ENCODE peak calls at places on chromosomes 7 and 10, in ten cellular contexts. One of them, this sample, is unnamed.

GRCh38 chr10:128599538-128599937 is 473.3 kb upstream of the MKI67 start:
- DNase-seq in MM.1S: no peak
- DNase-seq in DMS153: no peak
- DNase-seq in mucosa of gallbladder: no peak
- DNase-seq in stimulated activated CD4-positive, alpha-beta T cell treated with anti-CD3 and anti-CD28 coated beads, Interleukin-2, amount 100 ng/mL, for 24 hours: no peak
- DNase-seq in activated CD4-positive, alpha-beta T cell treated with anti-CD3 and anti-CD28 coated beads for 48 hours: no peak
- DNase-seq in NCI-H2171 treated with DMSO at 0.1 percent for 48 hours: no peak
- DNase-seq in sciatic nerve: no peak
- DNase-seq in NCI-H1092 treated with DMSO at 0.1 percent for 48 hours: no peak
- DNase-seq in CD8-positive, alpha-beta memory T cell: no peak
- DNase-seq in this sample: no peak

GRCh38 chr10:129550658-129551057 is 83.6 kb downstream of the MGMT start:
- DNase-seq in MM.1S: no peak
- DNase-seq in DMS153: no peak
- DNase-seq in mucosa of gallbladder: no peak
- DNase-seq in stimulated activated CD4-positive, alpha-beta T cell treated with anti-CD3 and anti-CD28 coated beads, Interleukin-2, amount 100 ng/mL, for 24 hours: no peak
- DNase-seq in activated CD4-positive, alpha-beta T cell treated with anti-CD3 and anti-CD28 coated beads for 48 hours: no peak
- DNase-seq in NCI-H2171 treated with DMSO at 0.1 percent for 48 hours: no peak
- DNase-seq in sciatic nerve: no peak
- DNase-seq in NCI-H1092 treated with DMSO at 0.1 percent for 48 hours: no peak
- DNase-seq in CD8-positive, alpha-beta memory T cell: no peak
- DNase-seq in this sample: no peak

GRCh38 chr10:102399217-102400021 is 3.9 kb downstream of the NFKB2 start:
- DNase-seq in MM.1S: peak
- DNase-seq in DMS153: peak
- DNase-seq in mucosa of gallbladder: peak
- DNase-seq in stimulated activated CD4-positive, alpha-beta T cell treated with anti-CD3 and anti-CD28 coated beads, Interleukin-2, amount 100 ng/mL, for 24 hours: peak
- DNase-seq in activated CD4-positive, alpha-beta T cell treated with anti-CD3 and anti-CD28 coated beads for 48 hours: peak
- DNase-seq in NCI-H2171 treated with DMSO at 0.1 percent for 48 hours: peak
- DNase-seq in sciatic nerve: peak
- DNase-seq in NCI-H1092 treated with DMSO at 0.1 percent for 48 hours: peak
- DNase-seq in CD8-positive, alpha-beta memory T cell: peak
- DNase-seq in this sample: peak

GRCh38 chr10:82880776-82881175 is 1005.8 kb downstream of the NRG3 start:
- DNase-seq in MM.1S: no peak
- DNase-seq in DMS153: no peak
- DNase-seq in mucosa of gallbladder: no peak
- DNase-seq in stimulated activated CD4-positive, alpha-beta T cell treated with anti-CD3 and anti-CD28 coated beads, Interleukin-2, amount 100 ng/mL, for 24 hours: no peak
- DNase-seq in activated CD4-positive, alpha-beta T cell treated with anti-CD3 and anti-CD28 coated beads for 48 hours: no peak
- DNase-seq in NCI-H2171 treated with DMSO at 0.1 percent for 48 hours: peak
- DNase-seq in sciatic nerve: no peak
- DNase-seq in NCI-H1092 treated with DMSO at 0.1 percent for 48 hours: no peak
- DNase-seq in CD8-positive, alpha-beta memory T cell: no peak
- DNase-seq in this sample: no peak

GRCh38 chr7:135199439-135199838 is 11.9 kb downstream of the WDR91 start:
- DNase-seq in MM.1S: no peak
- DNase-seq in DMS153: no peak
- DNase-seq in mucosa of gallbladder: no peak
- DNase-seq in stimulated activated CD4-positive, alpha-beta T cell treated with anti-CD3 and anti-CD28 coated beads, Interleukin-2, amount 100 ng/mL, for 24 hours: no peak
- DNase-seq in activated CD4-positive, alpha-beta T cell treated with anti-CD3 and anti-CD28 coated beads for 48 hours: no peak
- DNase-seq in NCI-H2171 treated with DMSO at 0.1 percent for 48 hours: no peak
- DNase-seq in sciatic nerve: no peak
- DNase-seq in NCI-H1092 treated with DMSO at 0.1 percent for 48 hours: no peak
- DNase-seq in CD8-positive, alpha-beta memory T cell: no peak
- DNase-seq in this sample: no peak

GRCh38 chr10:123514996-123515395 is 151.2 kb upstream of the GPR26 start:
- DNase-seq in MM.1S: no peak
- DNase-seq in DMS153: no peak
- DNase-seq in mucosa of gallbladder: no peak
- DNase-seq in stimulated activated CD4-positive, alpha-beta T cell treated with anti-CD3 and anti-CD28 coated beads, Interleukin-2, amount 100 ng/mL, for 24 hours: no peak
- DNase-seq in activated CD4-positive, alpha-beta T cell treated with anti-CD3 and anti-CD28 coated beads for 48 hours: no peak
- DNase-seq in NCI-H2171 treated with DMSO at 0.1 percent for 48 hours: no peak
- DNase-seq in sciatic nerve: no peak
- DNase-seq in NCI-H1092 treated with DMSO at 0.1 percent for 48 hours: no peak
- DNase-seq in CD8-positive, alpha-beta memory T cell: no peak
- DNase-seq in this sample: no peak

GRCh38 chr7:54960517-54960916 is 58.3 kb upstream of the EGFR start:
- DNase-seq in MM.1S: peak
- DNase-seq in DMS153: no peak
- DNase-seq in mucosa of gallbladder: no peak
- DNase-seq in stimulated activated CD4-positive, alpha-beta T cell treated with anti-CD3 and anti-CD28 coated beads, Interleukin-2, amount 100 ng/mL, for 24 hours: no peak
- DNase-seq in activated CD4-positive, alpha-beta T cell treated with anti-CD3 and anti-CD28 coated beads for 48 hours: no peak
- DNase-seq in NCI-H2171 treated with DMSO at 0.1 percent for 48 hours: no peak
- DNase-seq in sciatic nerve: no peak
- DNase-seq in NCI-H1092 treated with DMSO at 0.1 percent for 48 hours: no peak
- DNase-seq in CD8-positive, alpha-beta memory T cell: no peak
- DNase-seq in this sample: no peak

GRCh38 chr7:134943785-134944400 is 42.4 kb upstream of the AGBL3 start:
- DNase-seq in MM.1S: peak
- DNase-seq in DMS153: peak
- DNase-seq in mucosa of gallbladder: no peak
- DNase-seq in stimulated activated CD4-positive, alpha-beta T cell treated with anti-CD3 and anti-CD28 coated beads, Interleukin-2, amount 100 ng/mL, for 24 hours: no peak
- DNase-seq in activated CD4-positive, alpha-beta T cell treated with anti-CD3 and anti-CD28 coated beads for 48 hours: no peak
- DNase-seq in NCI-H2171 treated with DMSO at 0.1 percent for 48 hours: peak
- DNase-seq in sciatic nerve: no peak
- DNase-seq in NCI-H1092 treated with DMSO at 0.1 percent for 48 hours: peak
- DNase-seq in CD8-positive, alpha-beta memory T cell: no peak
- DNase-seq in this sample: peak

GRCh38 chr10:97197030-97197500 is 11.3 kb upstream of the SLIT1 start:
- DNase-seq in MM.1S: no peak
- DNase-seq in DMS153: no peak
- DNase-seq in mucosa of gallbladder: no peak
- DNase-seq in stimulated activated CD4-positive, alpha-beta T cell treated with anti-CD3 and anti-CD28 coated beads, Interleukin-2, amount 100 ng/mL, for 24 hours: no peak
- DNase-seq in activated CD4-positive, alpha-beta T cell treated with anti-CD3 and anti-CD28 coated beads for 48 hours: no peak
- DNase-seq in NCI-H2171 treated with DMSO at 0.1 percent for 48 hours: no peak
- DNase-seq in sciatic nerve: no peak
- DNase-seq in NCI-H1092 treated with DMSO at 0.1 percent for 48 hours: no peak
- DNase-seq in CD8-positive, alpha-beta memory T cell: no peak
- DNase-seq in this sample: no peak

GRCh38 chr10:115355162-115355760 is 262.1 kb downstream of the ATRNL1 start:
- DNase-seq in MM.1S: peak
- DNase-seq in DMS153: peak
- DNase-seq in mucosa of gallbladder: peak
- DNase-seq in stimulated activated CD4-positive, alpha-beta T cell treated with anti-CD3 and anti-CD28 coated beads, Interleukin-2, amount 100 ng/mL, for 24 hours: no peak
- DNase-seq in activated CD4-positive, alpha-beta T cell treated with anti-CD3 and anti-CD28 coated beads for 48 hours: peak
- DNase-seq in NCI-H2171 treated with DMSO at 0.1 percent for 48 hours: peak
- DNase-seq in sciatic nerve: no peak
- DNase-seq in NCI-H1092 treated with DMSO at 0.1 percent for 48 hours: peak
- DNase-seq in CD8-positive, alpha-beta memory T cell: no peak
- DNase-seq in this sample: peak

GRCh38 chr10:27745719-27746363 is at the start of gene MKX:
- DNase-seq in MM.1S: no peak
- DNase-seq in DMS153: peak
- DNase-seq in mucosa of gallbladder: peak
- DNase-seq in stimulated activated CD4-positive, alpha-beta T cell treated with anti-CD3 and anti-CD28 coated beads, Interleukin-2, amount 100 ng/mL, for 24 hours: peak
- DNase-seq in activated CD4-positive, alpha-beta T cell treated with anti-CD3 and anti-CD28 coated beads for 48 hours: peak
- DNase-seq in NCI-H2171 treated with DMSO at 0.1 percent for 48 hours: peak
- DNase-seq in sciatic nerve: no peak
- DNase-seq in NCI-H1092 treated with DMSO at 0.1 percent for 48 hours: no peak
- DNase-seq in CD8-positive, alpha-beta memory T cell: peak
- DNase-seq in this sample: no peak

GRCh38 chr10:3125527-3126170 is 46.9 kb downstream of the PITRM1 start:
- DNase-seq in MM.1S: no peak
- DNase-seq in DMS153: no peak
- DNase-seq in mucosa of gallbladder: no peak
- DNase-seq in stimulated activated CD4-positive, alpha-beta T cell treated with anti-CD3 and anti-CD28 coated beads, Interleukin-2, amount 100 ng/mL, for 24 hours: no peak
- DNase-seq in activated CD4-positive, alpha-beta T cell treated with anti-CD3 and anti-CD28 coated beads for 48 hours: no peak
- DNase-seq in NCI-H2171 treated with DMSO at 0.1 percent for 48 hours: no peak
- DNase-seq in sciatic nerve: no peak
- DNase-seq in NCI-H1092 treated with DMSO at 0.1 percent for 48 hours: no peak
- DNase-seq in CD8-positive, alpha-beta memory T cell: no peak
- DNase-seq in this sample: no peak

GRCh38 chr7:67854236-67854635 is 857.6 kb downstream of the TYW1 start:
- DNase-seq in MM.1S: no peak
- DNase-seq in DMS153: peak
- DNase-seq in mucosa of gallbladder: no peak
- DNase-seq in stimulated activated CD4-positive, alpha-beta T cell treated with anti-CD3 and anti-CD28 coated beads, Interleukin-2, amount 100 ng/mL, for 24 hours: no peak
- DNase-seq in activated CD4-positive, alpha-beta T cell treated with anti-CD3 and anti-CD28 coated beads for 48 hours: no peak
- DNase-seq in NCI-H2171 treated with DMSO at 0.1 percent for 48 hours: peak
- DNase-seq in sciatic nerve: no peak
- DNase-seq in NCI-H1092 treated with DMSO at 0.1 percent for 48 hours: peak
- DNase-seq in CD8-positive, alpha-beta memory T cell: no peak
- DNase-seq in this sample: no peak

GRCh38 chr7:41769162-41769561 is 66.3 kb upstream of the INHBA start:
- DNase-seq in MM.1S: no peak
- DNase-seq in DMS153: no peak
- DNase-seq in mucosa of gallbladder: no peak
- DNase-seq in stimulated activated CD4-positive, alpha-beta T cell treated with anti-CD3 and anti-CD28 coated beads, Interleukin-2, amount 100 ng/mL, for 24 hours: no peak
- DNase-seq in activated CD4-positive, alpha-beta T cell treated with anti-CD3 and anti-CD28 coated beads for 48 hours: no peak
- DNase-seq in NCI-H2171 treated with DMSO at 0.1 percent for 48 hours: no peak
- DNase-seq in sciatic nerve: no peak
- DNase-seq in NCI-H1092 treated with DMSO at 0.1 percent for 48 hours: no peak
- DNase-seq in CD8-positive, alpha-beta memory T cell: no peak
- DNase-seq in this sample: no peak

GRCh38 chr10:66746711-66747110 is 179.1 kb upstream of the LRRTM3 start:
- DNase-seq in MM.1S: no peak
- DNase-seq in DMS153: no peak
- DNase-seq in mucosa of gallbladder: no peak
- DNase-seq in stimulated activated CD4-positive, alpha-beta T cell treated with anti-CD3 and anti-CD28 coated beads, Interleukin-2, amount 100 ng/mL, for 24 hours: no peak
- DNase-seq in activated CD4-positive, alpha-beta T cell treated with anti-CD3 and anti-CD28 coated beads for 48 hours: no peak
- DNase-seq in NCI-H2171 treated with DMSO at 0.1 percent for 48 hours: no peak
- DNase-seq in sciatic nerve: no peak
- DNase-seq in NCI-H1092 treated with DMSO at 0.1 percent for 48 hours: no peak
- DNase-seq in CD8-positive, alpha-beta memory T cell: no peak
- DNase-seq in this sample: no peak

GRCh38 chr7:4056552-4057288 is 625.4 kb upstream of the FOXK1 start:
- DNase-seq in MM.1S: no peak
- DNase-seq in DMS153: no peak
- DNase-seq in mucosa of gallbladder: no peak
- DNase-seq in stimulated activated CD4-positive, alpha-beta T cell treated with anti-CD3 and anti-CD28 coated beads, Interleukin-2, amount 100 ng/mL, for 24 hours: no peak
- DNase-seq in activated CD4-positive, alpha-beta T cell treated with anti-CD3 and anti-CD28 coated beads for 48 hours: no peak
- DNase-seq in NCI-H2171 treated with DMSO at 0.1 percent for 48 hours: no peak
- DNase-seq in sciatic nerve: no peak
- DNase-seq in NCI-H1092 treated with DMSO at 0.1 percent for 48 hours: no peak
- DNase-seq in CD8-positive, alpha-beta memory T cell: no peak
- DNase-seq in this sample: no peak

GRCh38 chr7:428387-428786 is 91.3 kb downstream of the PDGFA start:
- DNase-seq in MM.1S: no peak
- DNase-seq in DMS153: no peak
- DNase-seq in mucosa of gallbladder: no peak
- DNase-seq in stimulated activated CD4-positive, alpha-beta T cell treated with anti-CD3 and anti-CD28 coated beads, Interleukin-2, amount 100 ng/mL, for 24 hours: no peak
- DNase-seq in activated CD4-positive, alpha-beta T cell treated with anti-CD3 and anti-CD28 coated beads for 48 hours: no peak
- DNase-seq in NCI-H2171 treated with DMSO at 0.1 percent for 48 hours: no peak
- DNase-seq in sciatic nerve: no peak
- DNase-seq in NCI-H1092 treated with DMSO at 0.1 percent for 48 hours: no peak
- DNase-seq in CD8-positive, alpha-beta memory T cell: no peak
- DNase-seq in this sample: no peak

GRCh38 chr7:36986429-36987362 is 262.4 kb upstream of the AOAH start:
- DNase-seq in MM.1S: peak
- DNase-seq in DMS153: peak
- DNase-seq in mucosa of gallbladder: peak
- DNase-seq in stimulated activated CD4-positive, alpha-beta T cell treated with anti-CD3 and anti-CD28 coated beads, Interleukin-2, amount 100 ng/mL, for 24 hours: peak
- DNase-seq in activated CD4-positive, alpha-beta T cell treated with anti-CD3 and anti-CD28 coated beads for 48 hours: peak
- DNase-seq in NCI-H2171 treated with DMSO at 0.1 percent for 48 hours: peak
- DNase-seq in sciatic nerve: peak
- DNase-seq in NCI-H1092 treated with DMSO at 0.1 percent for 48 hours: peak
- DNase-seq in CD8-positive, alpha-beta memory T cell: peak
- DNase-seq in this sample: peak

GRCh38 chr7:129376076-129376777 is 58.0 kb upstream of the STRIP2 start:
- DNase-seq in MM.1S: peak
- DNase-seq in DMS153: no peak
- DNase-seq in mucosa of gallbladder: peak
- DNase-seq in stimulated activated CD4-positive, alpha-beta T cell treated with anti-CD3 and anti-CD28 coated beads, Interleukin-2, amount 100 ng/mL, for 24 hours: peak
- DNase-seq in activated CD4-positive, alpha-beta T cell treated with anti-CD3 and anti-CD28 coated beads for 48 hours: peak
- DNase-seq in NCI-H2171 treated with DMSO at 0.1 percent for 48 hours: peak
- DNase-seq in sciatic nerve: no peak
- DNase-seq in NCI-H1092 treated with DMSO at 0.1 percent for 48 hours: peak
- DNase-seq in CD8-positive, alpha-beta memory T cell: peak
- DNase-seq in this sample: no peak

GRCh38 chr10:43174969-43175368 is 36.7 kb downstream of the CSGALNACT2 start:
- DNase-seq in MM.1S: no peak
- DNase-seq in DMS153: no peak
- DNase-seq in mucosa of gallbladder: no peak
- DNase-seq in stimulated activated CD4-positive, alpha-beta T cell treated with anti-CD3 and anti-CD28 coated beads, Interleukin-2, amount 100 ng/mL, for 24 hours: no peak
- DNase-seq in activated CD4-positive, alpha-beta T cell treated with anti-CD3 and anti-CD28 coated beads for 48 hours: no peak
- DNase-seq in NCI-H2171 treated with DMSO at 0.1 percent for 48 hours: no peak
- DNase-seq in sciatic nerve: no peak
- DNase-seq in NCI-H1092 treated with DMSO at 0.1 percent for 48 hours: no peak
- DNase-seq in CD8-positive, alpha-beta memory T cell: no peak
- DNase-seq in this sample: no peak

GRCh38 chr10:43683451-43684197 is 34.9 kb upstream of the ZNF32 start:
- DNase-seq in MM.1S: peak
- DNase-seq in DMS153: no peak
- DNase-seq in mucosa of gallbladder: no peak
- DNase-seq in stimulated activated CD4-positive, alpha-beta T cell treated with anti-CD3 and anti-CD28 coated beads, Interleukin-2, amount 100 ng/mL, for 24 hours: peak
- DNase-seq in activated CD4-positive, alpha-beta T cell treated with anti-CD3 and anti-CD28 coated beads for 48 hours: peak
- DNase-seq in NCI-H2171 treated with DMSO at 0.1 percent for 48 hours: peak
- DNase-seq in sciatic nerve: no peak
- DNase-seq in NCI-H1092 treated with DMSO at 0.1 percent for 48 hours: no peak
- DNase-seq in CD8-positive, alpha-beta memory T cell: no peak
- DNase-seq in this sample: no peak

GRCh38 chr7:29035044-29035740 is 77.1 kb upstream of the TRIL start:
- DNase-seq in MM.1S: no peak
- DNase-seq in DMS153: no peak
- DNase-seq in mucosa of gallbladder: no peak
- DNase-seq in stimulated activated CD4-positive, alpha-beta T cell treated with anti-CD3 and anti-CD28 coated beads, Interleukin-2, amount 100 ng/mL, for 24 hours: no peak
- DNase-seq in activated CD4-positive, alpha-beta T cell treated with anti-CD3 and anti-CD28 coated beads for 48 hours: peak
- DNase-seq in NCI-H2171 treated with DMSO at 0.1 percent for 48 hours: no peak
- DNase-seq in sciatic nerve: no peak
- DNase-seq in NCI-H1092 treated with DMSO at 0.1 percent for 48 hours: no peak
- DNase-seq in CD8-positive, alpha-beta memory T cell: no peak
- DNase-seq in this sample: no peak

GRCh38 chr7:50644586-50644985 is 79.4 kb upstream of the DDC start:
- DNase-seq in MM.1S: no peak
- DNase-seq in DMS153: no peak
- DNase-seq in mucosa of gallbladder: no peak
- DNase-seq in stimulated activated CD4-positive, alpha-beta T cell treated with anti-CD3 and anti-CD28 coated beads, Interleukin-2, amount 100 ng/mL, for 24 hours: peak
- DNase-seq in activated CD4-positive, alpha-beta T cell treated with anti-CD3 and anti-CD28 coated beads for 48 hours: no peak
- DNase-seq in NCI-H2171 treated with DMSO at 0.1 percent for 48 hours: no peak
- DNase-seq in sciatic nerve: no peak
- DNase-seq in NCI-H1092 treated with DMSO at 0.1 percent for 48 hours: no peak
- DNase-seq in CD8-positive, alpha-beta memory T cell: no peak
- DNase-seq in this sample: no peak

GRCh38 chr10:132961-133898 is 2.0 kb upstream of the ZMYND11 start:
- DNase-seq in MM.1S: no peak
- DNase-seq in DMS153: no peak
- DNase-seq in mucosa of gallbladder: no peak
- DNase-seq in stimulated activated CD4-positive, alpha-beta T cell treated with anti-CD3 and anti-CD28 coated beads, Interleukin-2, amount 100 ng/mL, for 24 hours: no peak
- DNase-seq in activated CD4-positive, alpha-beta T cell treated with anti-CD3 and anti-CD28 coated beads for 48 hours: no peak
- DNase-seq in NCI-H2171 treated with DMSO at 0.1 percent for 48 hours: no peak
- DNase-seq in sciatic nerve: no peak
- DNase-seq in NCI-H1092 treated with DMSO at 0.1 percent for 48 hours: no peak
- DNase-seq in CD8-positive, alpha-beta memory T cell: no peak
- DNase-seq in this sample: peak

GRCh38 chr7:5636446-5636835 is 145.0 kb downstream of the RNF216 start:
- DNase-seq in MM.1S: no peak
- DNase-seq in DMS153: no peak
- DNase-seq in mucosa of gallbladder: no peak
- DNase-seq in stimulated activated CD4-positive, alpha-beta T cell treated with anti-CD3 and anti-CD28 coated beads, Interleukin-2, amount 100 ng/mL, for 24 hours: no peak
- DNase-seq in activated CD4-positive, alpha-beta T cell treated with anti-CD3 and anti-CD28 coated beads for 48 hours: no peak
- DNase-seq in NCI-H2171 treated with DMSO at 0.1 percent for 48 hours: peak
- DNase-seq in sciatic nerve: no peak
- DNase-seq in NCI-H1092 treated with DMSO at 0.1 percent for 48 hours: no peak
- DNase-seq in CD8-positive, alpha-beta memory T cell: no peak
- DNase-seq in this sample: no peak

GRCh38 chr10:97991875-97992274 is 38.5 kb downstream of the CRTAC1 start:
- DNase-seq in MM.1S: no peak
- DNase-seq in DMS153: no peak
- DNase-seq in mucosa of gallbladder: peak
- DNase-seq in stimulated activated CD4-positive, alpha-beta T cell treated with anti-CD3 and anti-CD28 coated beads, Interleukin-2, amount 100 ng/mL, for 24 hours: no peak
- DNase-seq in activated CD4-positive, alpha-beta T cell treated with anti-CD3 and anti-CD28 coated beads for 48 hours: no peak
- DNase-seq in NCI-H2171 treated with DMSO at 0.1 percent for 48 hours: no peak
- DNase-seq in sciatic nerve: no peak
- DNase-seq in NCI-H1092 treated with DMSO at 0.1 percent for 48 hours: no peak
- DNase-seq in CD8-positive, alpha-beta memory T cell: no peak
- DNase-seq in this sample: no peak

GRCh38 chr10:84531396-84531795 is 203.0 kb downstream of the CCSER2 start:
- DNase-seq in MM.1S: no peak
- DNase-seq in DMS153: no peak
- DNase-seq in mucosa of gallbladder: no peak
- DNase-seq in stimulated activated CD4-positive, alpha-beta T cell treated with anti-CD3 and anti-CD28 coated beads, Interleukin-2, amount 100 ng/mL, for 24 hours: no peak
- DNase-seq in activated CD4-positive, alpha-beta T cell treated with anti-CD3 and anti-CD28 coated beads for 48 hours: no peak
- DNase-seq in NCI-H2171 treated with DMSO at 0.1 percent for 48 hours: no peak
- DNase-seq in sciatic nerve: no peak
- DNase-seq in NCI-H1092 treated with DMSO at 0.1 percent for 48 hours: no peak
- DNase-seq in CD8-positive, alpha-beta memory T cell: no peak
- DNase-seq in this sample: no peak

GRCh38 chr7:140062528-140063299 is at the start of gene PARP12:
- DNase-seq in MM.1S: peak
- DNase-seq in DMS153: peak
- DNase-seq in mucosa of gallbladder: peak
- DNase-seq in stimulated activated CD4-positive, alpha-beta T cell treated with anti-CD3 and anti-CD28 coated beads, Interleukin-2, amount 100 ng/mL, for 24 hours: peak
- DNase-seq in activated CD4-positive, alpha-beta T cell treated with anti-CD3 and anti-CD28 coated beads for 48 hours: peak
- DNase-seq in NCI-H2171 treated with DMSO at 0.1 percent for 48 hours: peak
- DNase-seq in sciatic nerve: peak
- DNase-seq in NCI-H1092 treated with DMSO at 0.1 percent for 48 hours: peak
- DNase-seq in CD8-positive, alpha-beta memory T cell: peak
- DNase-seq in this sample: peak

This sample was measured in NCI-H345.